ENCODE peak calls at places on chromosomes 5 and 9, in five cellular contexts. W, Z, T, B and N are unnamed samples.

GRCh38 chr9:129888085-129888808 is 53.0 kb downstream of the USP20 start:
- DNase-seq in W (peak; percentile 51), Z (no peak), T (peak; percentile 66), B (no peak), N (peak; percentile 75)

GRCh38 chr9:122393284-122393983 is 22.6 kb downstream of the PTGS1 start:
- DNase-seq in W (no peak), Z (no peak), T (no peak), B (no peak), N (no peak)

GRCh38 chr5:136213919-136214493 is 21.0 kb upstream of the SMIM32 start:
- DNase-seq in W (no peak), Z (no peak), T (no peak), B (no peak), N (no peak)

GRCh38 chr5:58072202-58072791 is 387.6 kb downstream of the PLK2 start:
- DNase-seq in W (no peak), Z (no peak), T (no peak), B (no peak), N (no peak)

GRCh38 chr5:151002250-151002649 is 18.1 kb upstream of the GPX3 start:
- DNase-seq in W (peak; percentile 30), Z (peak; percentile 13), T (no peak), B (peak; percentile 71), N (no peak)

GRCh38 chr9:98867434-98868168 is 60.1 kb downstream of the GALNT12 start:
- DNase-seq in W (peak; percentile 60), Z (peak; percentile 87), T (no peak), B (peak; percentile 86), N (peak; percentile 68)

GRCh38 chr9:122168356-122168755 is 8.6 kb downstream of the MORN5 start:
- DNase-seq in W (no peak), Z (no peak), T (no peak), B (no peak), N (no peak)

GRCh38 chr5:168746893-168747640 is 167.9 kb upstream of the PANK3 start:
- DNase-seq in W (no peak), Z (no peak), T (no peak), B (peak; percentile 29), N (no peak)

GRCh38 chr9:104304925-104305324 is 199.1 kb upstream of the OR13F1 start:
- DNase-seq in W (no peak), Z (no peak), T (no peak), B (no peak), N (no peak)

GRCh38 chr9:126661521-126662251 is 48.0 kb downstream of the LMX1B start:
- DNase-seq in W (no peak), Z (no peak), T (peak; percentile 85), B (no peak), N (no peak)

GRCh38 chr5:83001788-83002381 is 75.3 kb downstream of the TMEM167A start:
- DNase-seq in W (no peak), Z (no peak), T (no peak), B (no peak), N (no peak)

GRCh38 chr9:94757158-94757557 is 30.7 kb downstream of the AOPEP start:
- DNase-seq in W (no peak), Z (peak; percentile 93), T (no peak), B (no peak), N (no peak)

GRCh38 chr9:764105-764524 is 77.4 kb upstream of the DMRT1 start:
- DNase-seq in W (peak; percentile 76), Z (peak; percentile 26), T (no peak), B (no peak), N (no peak)

GRCh38 chr9:116096046-116096445 is 57.5 kb upstream of the PAPPA start:
- DNase-seq in W (no peak), Z (peak; percentile 53), T (no peak), B (no peak), N (no peak)

GRCh38 chr5:93621340-93621872 is 38.4 kb downstream of the NR2F1 start:
- DNase-seq in W (peak; percentile 82), Z (peak; percentile 86), T (peak; percentile 53), B (peak; percentile 83), N (peak; percentile 84)

GRCh38 chr9:133883356-133883755 is 108.8 kb downstream of the VAV2 start:
- DNase-seq in W (no peak), Z (peak; percentile 6), T (no peak), B (no peak), N (no peak)

GRCh38 chr9:135520916-135521607 is at the start of gene LCN1:
- DNase-seq in W (no peak), Z (no peak), T (no peak), B (peak; percentile 9), N (no peak)

GRCh38 chr5:72018158-72018803 is 89.0 kb upstream of the MAP1B start:
- DNase-seq in W (peak; percentile 73), Z (no peak), T (no peak), B (no peak), N (no peak)

GRCh38 chr5:4766101-4766500 is 374.0 kb upstream of the ADAMTS16 start:
- DNase-seq in W (no peak), Z (no peak), T (no peak), B (no peak), N (no peak)

GRCh38 chr5:171445910-171446516 is 26.6 kb downstream of the FGF18 start:
- DNase-seq in W (no peak), Z (peak; percentile 81), T (no peak), B (no peak), N (no peak)

GRCh38 chr5:115298811-115299210 is 2.4 kb upstream of the CCDC112 start:
- DNase-seq in W (no peak), Z (no peak), T (no peak), B (no peak), N (no peak)

GRCh38 chr5:150409638-150410523 is 2.8 kb downstream of the CD74 start:
- DNase-seq in W (peak; percentile 87), Z (peak; percentile 79), T (peak; percentile 76), B (peak; percentile 89), N (peak; percentile 85)

GRCh38 chr9:131274674-131275331 is 1.5 kb downstream of the FAM78A start:
- DNase-seq in W (no peak), Z (no peak), T (no peak), B (no peak), N (peak; percentile 70)
- H3K27ac ChIP-seq in W (peak overlapping the region; percentile 75), Z (no peak overlapping the region), T (no peak overlapping the region), B (peak overlapping the region; percentile 38), N (peak overlapping the region; percentile 87)

GRCh38 chr5:39423331-39423751 is 1.4 kb downstream of the DAB2 start:
- DNase-seq in W (peak; percentile 51), Z (peak; percentile 39), T (peak; percentile 63), B (no peak), N (no peak)
- H3K27ac ChIP-seq in W (peak overlapping the region; percentile 54), Z (peak overlapping the region; percentile 95), T (no peak overlapping the region), B (peak overlapping the region; percentile 90), N (no peak overlapping the region)

DNA sequence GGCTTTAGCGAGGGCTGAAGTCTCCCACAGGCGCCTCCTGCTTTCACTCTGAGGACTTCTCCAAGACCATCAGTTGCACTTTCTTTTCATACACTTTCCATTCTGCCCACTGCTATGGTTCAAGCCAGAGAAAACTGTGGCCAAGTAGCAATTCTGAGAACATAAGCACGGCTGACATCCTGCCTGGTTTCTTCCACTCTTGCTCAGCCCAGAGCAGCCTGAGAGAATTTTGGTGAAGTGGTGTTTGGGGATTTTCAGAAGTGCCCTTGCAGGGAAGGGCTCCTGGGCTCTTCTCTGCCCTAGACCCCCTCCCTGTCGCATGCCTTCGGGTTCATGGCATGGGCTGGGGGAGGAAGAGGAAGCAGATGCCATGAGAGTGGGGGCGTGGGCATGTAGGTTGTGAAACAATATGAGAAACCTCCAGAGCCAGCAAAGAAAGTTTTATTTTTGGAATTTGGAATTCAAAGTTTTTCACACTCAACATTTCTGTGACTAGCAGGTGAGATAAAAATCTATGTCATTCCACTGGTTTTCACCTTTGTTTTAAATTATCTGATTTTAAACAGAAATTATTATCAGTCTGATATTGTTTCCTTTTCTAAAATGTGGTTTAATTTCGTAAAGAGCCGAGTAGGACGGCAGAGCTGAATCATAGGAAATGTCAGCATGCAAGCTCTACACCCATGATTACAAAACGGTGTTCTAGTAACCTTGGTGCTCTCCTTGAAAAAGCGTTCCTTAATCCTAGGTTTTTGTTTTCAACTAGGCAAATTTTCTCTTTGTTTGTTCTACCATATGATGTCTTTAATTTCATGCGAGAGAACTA is 27.8 kb upstream of the TNFSF8 start:
- DNase-seq in W (peak; percentile 19), Z (no peak), T (no peak), B (peak; percentile 74), N (peak; percentile 58)
- H3K27ac ChIP-seq in W (no peak overlapping the region), Z (no peak overlapping the region), T (no peak overlapping the region), B (no peak overlapping the region), N (peak overlapping the region; percentile 0)

DNA sequence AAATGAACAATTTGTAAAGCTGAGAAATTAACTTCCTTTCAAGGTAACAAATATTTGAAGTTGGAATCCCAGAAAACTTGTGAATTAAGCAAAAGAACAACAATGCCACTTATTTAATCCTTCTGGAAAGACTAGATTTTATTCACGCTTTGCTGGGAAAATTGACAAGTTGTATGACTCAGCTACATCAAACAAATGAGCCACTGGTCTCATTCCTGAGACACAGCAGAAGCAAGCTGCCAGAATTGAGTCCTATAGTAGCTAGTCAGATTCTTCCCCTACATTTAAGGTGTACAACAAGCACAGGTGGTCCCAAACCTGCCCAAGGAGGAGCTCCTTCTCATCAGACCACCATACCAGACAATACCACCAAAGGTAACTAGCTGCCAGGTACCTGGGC is 280.7 kb downstream of the SPOCK1 start:
- DNase-seq in W (no peak), Z (peak; percentile 81), T (peak; percentile 77), B (peak; percentile 66), N (no peak)
- H3K27ac ChIP-seq in W (no peak overlapping the region), Z (peak overlapping the region; percentile 65), T (peak overlapping the region; percentile 48), B (no peak overlapping the region), N (no peak overlapping the region)